ENCODE peak calls at places on chromosome 10, in eight cellular contexts. S is non-pigmented ciliary epithelial cell, V is hepatic stellate cell, A is AG04449, J is NCI-H1105, U is Calu3, P is amniotic stem cell, B is DMS153. N is an unnamed sample.

GRCh38 chr10:103881420-103882284 is 26.3 kb upstream of the SH3PXD2A start:
- DNase-seq in S (no peak), V (no peak), A (no peak), J (peak), U (no peak), P (no peak), B (peak), N (no peak)

GRCh38 chr10:22620140-22620857 is 94.1 kb downstream of the PIP4K2A start:
- DNase-seq in S (peak), V (peak), A (peak), J (peak), U (peak), P (peak), B (no peak), N (no peak)

GRCh38 chr10:76302936-76303656 is 871.7 kb downstream of the LRMDA start:
- DNase-seq in S (no peak), V (no peak), A (no peak), J (no peak), U (no peak), P (no peak), B (no peak), N (peak)

GRCh38 chr10:118310822-118311221 is 31.3 kb downstream of the FAM204A start:
- DNase-seq in S (no peak), V (peak), A (no peak), J (no peak), U (no peak), P (no peak), B (no peak), N (no peak)

GRCh38 chr10:75294031-75294437 is 58.3 kb upstream of the COMTD1 start:
- DNase-seq in S (no peak), V (peak), A (no peak), J (no peak), U (no peak), P (no peak), B (no peak), N (no peak)

GRCh38 chr10:70312972-70313371 is 29.2 kb upstream of the NPFFR1 start:
- DNase-seq in S (no peak), V (peak), A (no peak), J (no peak), U (no peak), P (no peak), B (no peak), N (no peak)

GRCh38 chr10:48366261-48366660 is 59.8 kb downstream of the MAPK8 start:
- DNase-seq in S (no peak), V (no peak), A (no peak), J (no peak), U (no peak), P (no peak), B (no peak), N (no peak)

GRCh38 chr10:46094931-46095755 is 49.1 kb upstream of the MSMB start:
- DNase-seq in S (no peak), V (no peak), A (no peak), J (peak), U (no peak), P (no peak), B (peak), N (no peak)

GRCh38 chr10:29057712-29058426 is 231.0 kb upstream of the LYZL1 start:
- DNase-seq in S (no peak), V (no peak), A (no peak), J (no peak), U (no peak), P (no peak), B (no peak), N (no peak)

GRCh38 chr10:6300106-6300783 is 97.5 kb downstream of the PFKFB3 start:
- DNase-seq in S (no peak), V (no peak), A (no peak), J (no peak), U (peak), P (no peak), B (no peak), N (no peak)

GRCh38 chr10:110101464-110102144 is 93.8 kb downstream of the ADD3 start:
- DNase-seq in S (no peak), V (no peak), A (no peak), J (no peak), U (no peak), P (no peak), B (no peak), N (no peak)

GRCh38 chr10:114780610-114781184 is 40.9 kb upstream of the FHIP2A start:
- DNase-seq in S (no peak), V (no peak), A (no peak), J (no peak), U (no peak), P (no peak), B (no peak), N (no peak)

GRCh38 chr10:22345301-22346086 is at the start of gene SPAG6:
- DNase-seq in S (no peak), V (no peak), A (no peak), J (peak), U (no peak), P (no peak), B (peak), N (no peak)

GRCh38 chr10:119042169-119042568 is 12.7 kb downstream of the NANOS1 start:
- DNase-seq in S (no peak), V (no peak), A (no peak), J (no peak), U (no peak), P (no peak), B (no peak), N (no peak)

GRCh38 chr10:130862626-130863025 is 448.9 kb downstream of the TCERG1L start:
- DNase-seq in S (no peak), V (no peak), A (no peak), J (no peak), U (no peak), P (no peak), B (no peak), N (no peak)

GRCh38 chr10:71513896-71514295 is 117.2 kb downstream of the CDH23 start:
- DNase-seq in S (no peak), V (no peak), A (no peak), J (no peak), U (no peak), P (no peak), B (no peak), N (no peak)

GRCh38 chr10:46028584-46029570 is 1.5 kb downstream of the NCOA4 start:
- DNase-seq in S (peak), V (peak), A (no peak), J (peak), U (peak), P (peak), B (peak), N (peak)

GRCh38 chr10:60450291-60450690 is 60.6 kb upstream of the ANK3 start:
- DNase-seq in S (no peak), V (no peak), A (no peak), J (no peak), U (no peak), P (no peak), B (no peak), N (no peak)

GRCh38 chr10:1546431-1547110 is 190.8 kb downstream of the ADARB2 start:
- DNase-seq in S (no peak), V (no peak), A (no peak), J (no peak), U (no peak), P (no peak), B (no peak), N (no peak)

GRCh38 chr10:91796332-91797076 is 1.7 kb upstream of the TNKS2 start:
- DNase-seq in S (no peak), V (no peak), A (no peak), J (no peak), U (peak), P (no peak), B (peak), N (no peak)

GRCh38 chr10:91034494-91035157 is 113.7 kb upstream of the ANKRD1 start:
- DNase-seq in S (no peak), V (no peak), A (no peak), J (peak), U (no peak), P (peak), B (peak), N (no peak)

GRCh38 chr10:71725998-71726672 is 6.6 kb upstream of the C10orf105 start:
- DNase-seq in S (no peak), V (peak), A (no peak), J (no peak), U (peak), P (no peak), B (no peak), N (no peak)

GRCh38 chr10:7311256-7312178 is 99.3 kb downstream of the SFMBT2 start:
- DNase-seq in S (no peak), V (no peak), A (no peak), J (no peak), U (peak), P (no peak), B (no peak), N (no peak)

GRCh38 chr10:63217120-63217605 is 84.0 kb downstream of the NRBF2 start:
- DNase-seq in S (no peak), V (no peak), A (no peak), J (no peak), U (peak), P (peak), B (peak), N (no peak)